ENCODE peak calls at places on chromosomes 7 and 10, in five cellular contexts. E, F, P, D and G are unnamed samples.
A peak's percentile ranks its signal among the peaks of the same experiment; 100 is the strongest.

GRCh38 chr7:150420987-150421674 is 29.3 kb upstream of the GIMAP8 start:
- DNase-seq in E (peak; percentile 83), F (peak; percentile 86), P (peak; percentile 86), D (peak; percentile 68), G (peak; percentile 70)

GRCh38 chr7:151138541-151138910 is 29.0 kb downstream of the GBX1 start:
- DNase-seq in E (no peak), F (no peak), P (no peak), D (no peak), G (no peak)

GRCh38 chr7:44103941-44104879 is at the start of gene AEBP1:
- DNase-seq in E (no peak), F (peak; percentile 50), P (no peak), D (no peak), G (no peak)

GRCh38 chr10:22599636-22600228 is 114.6 kb downstream of the PIP4K2A start:
- DNase-seq in E (no peak), F (no peak), P (no peak), D (no peak), G (no peak)

GRCh38 chr7:56199639-56200038 is 83.4 kb upstream of the NUPR2 start:
- DNase-seq in E (no peak), F (no peak), P (no peak), D (no peak), G (no peak)

GRCh38 chr7:115217373-115217772 is 295.5 kb downstream of the MDFIC start:
- DNase-seq in E (no peak), F (peak; percentile 33), P (no peak), D (no peak), G (no peak)

GRCh38 chr10:84429926-84430520 is 101.6 kb downstream of the CCSER2 start:
- DNase-seq in E (peak; percentile 67), F (peak; percentile 62), P (peak; percentile 67), D (peak; percentile 46), G (peak; percentile 39)

GRCh38 chr10:113690749-113691148 is 11.0 kb downstream of the CASP7 start:
- DNase-seq in E (no peak), F (no peak), P (no peak), D (no peak), G (no peak)

GRCh38 chr10:123655763-123656162 is 10.4 kb upstream of the GPR26 start:
- DNase-seq in E (no peak), F (no peak), P (no peak), D (no peak), G (no peak)

GRCh38 chr10:120746016-120746755 is 105.0 kb upstream of the WDR11 start:
- DNase-seq in E (no peak), F (no peak), P (no peak), D (no peak), G (no peak)

GRCh38 chr7:135463905-135464304 is 46.0 kb downstream of the CNOT4 start:
- DNase-seq in E (no peak), F (no peak), P (no peak), D (no peak), G (no peak)

GRCh38 chr7:103113164-103113563 is 35.7 kb downstream of the NAPEPLD start:
- DNase-seq in E (peak; percentile 73), F (peak; percentile 96), P (no peak), D (no peak), G (peak; percentile 89)

DNA sequence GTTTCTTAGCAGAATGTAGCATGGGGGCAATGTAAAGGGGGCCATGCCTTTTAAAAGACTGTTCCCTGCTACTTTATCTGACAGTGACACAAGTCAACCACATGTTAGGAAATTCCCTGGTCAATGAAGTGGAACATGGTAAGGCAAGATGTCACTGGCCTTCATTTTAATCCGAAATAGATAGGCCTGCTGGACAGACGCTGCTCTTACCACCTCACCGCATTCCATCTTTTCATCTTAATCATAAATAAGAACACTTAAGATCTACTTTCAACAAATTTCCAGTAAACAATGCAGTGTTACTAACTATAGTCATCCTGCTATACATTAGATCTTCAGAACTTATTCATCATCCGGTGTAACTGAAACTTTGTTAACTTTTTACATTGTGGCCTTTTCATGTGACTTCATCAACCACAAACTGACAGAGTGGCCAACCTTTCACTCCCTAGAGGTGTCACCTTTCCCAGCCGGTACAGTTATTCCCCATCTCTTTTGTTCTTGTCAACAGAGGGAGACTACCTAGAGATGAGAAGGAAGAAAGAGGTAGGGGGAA is 15.6 kb downstream of the ASB4 start:
- DNase-seq in E (no peak), F (no peak), P (no peak), D (no peak), G (no peak)
- H3K4me3 ChIP-seq in E (no peak overlapping the region), F (no peak overlapping the region), P (no peak overlapping the region), D (no peak overlapping the region), G (no peak overlapping the region)

GRCh38 chr10:125014984-125015944 is 73.3 kb downstream of the ZRANB1 start:
- DNase-seq in E (no peak), F (peak; percentile 48), P (no peak), D (no peak), G (peak; percentile 63)
- H3K4me3 ChIP-seq in E (no peak overlapping the region), F (no peak overlapping the region), P (no peak overlapping the region), D (no peak overlapping the region), G (no peak overlapping the region)

GRCh38 chr7:5679741-5680473 is 101.6 kb downstream of the RNF216 start:
- DNase-seq in E (no peak), F (no peak), P (peak; percentile 83), D (no peak), G (no peak)
- H3K4me3 ChIP-seq in E (no peak overlapping the region), F (no peak overlapping the region), P (no peak overlapping the region), D (no peak overlapping the region), G (no peak overlapping the region)

GRCh38 chr7:18151419-18151818 is 123.8 kb upstream of the PRPS1L1 start:
- DNase-seq in E (no peak), F (no peak), P (no peak), D (no peak), G (no peak)

GRCh38 chr7:18154707-18155106 is 127.1 kb upstream of the PRPS1L1 start:
- DNase-seq in E (no peak), F (no peak), P (no peak), D (no peak), G (no peak)

GRCh38 chr7:18153183-18153748 is 125.6 kb upstream of the PRPS1L1 start:
- DNase-seq in E (no peak), F (no peak), P (no peak), D (no peak), G (no peak)
- H3K4me3 ChIP-seq in E (no peak overlapping the region), F (no peak overlapping the region), P (no peak overlapping the region), D (no peak overlapping the region), G (no peak overlapping the region)

GRCh38 chr7:71131753-71132520 is at the start of gene GALNT17:
- DNase-seq in E (no peak), F (no peak), P (no peak), D (peak; percentile 33), G (peak; percentile 1)
- H3K4me3 ChIP-seq in E (no peak within 1 kb of the TSS), F (peak within 1 kb of the TSS; percentile 75), P (peak within 1 kb of the TSS; percentile 52), D (peak within 1 kb of the TSS; percentile 62), G (no peak within 1 kb of the TSS)

GRCh38 chr10:79378647-79379511 is 31.6 kb downstream of the PPIF start:
- DNase-seq in E (no peak), F (no peak), P (peak; percentile 34), D (no peak), G (no peak)
- H3K4me3 ChIP-seq in E (no peak overlapping the region), F (no peak overlapping the region), P (no peak overlapping the region), D (no peak overlapping the region), G (no peak overlapping the region)

DNA sequence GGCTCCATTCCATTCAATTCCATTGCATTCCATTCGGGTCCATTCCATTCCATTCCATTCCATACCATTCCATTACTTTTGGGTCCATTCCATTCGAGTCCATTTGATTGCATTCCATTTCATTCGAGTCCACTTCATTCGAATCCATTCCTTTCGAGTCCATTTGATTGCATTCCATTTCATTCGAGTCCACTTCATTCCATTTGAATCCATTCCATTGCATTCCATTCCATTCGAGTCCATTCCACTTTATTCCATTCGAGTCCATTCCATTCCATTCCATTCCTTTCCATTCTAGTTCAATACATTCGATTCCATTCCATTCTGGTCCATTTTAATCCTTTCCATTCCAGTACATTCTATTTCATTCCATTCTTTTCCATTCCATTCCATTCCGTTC is 334.0 kb downstream of the ZNF33B start:
- DNase-seq in E (no peak), F (no peak), P (no peak), D (no peak), G (no peak)
- H3K4me3 ChIP-seq in E (no peak overlapping the region), F (no peak overlapping the region), P (no peak overlapping the region), D (no peak overlapping the region), G (no peak overlapping the region)